ENCODE peak calls at places on chromosomes 2 and 18, in seven cellular contexts. U, Y, X, M, G, P and B are unnamed samples. For H3K27me3 and H3K4me1, the result is how much of the 10 kb centered on the place peaks cover.

GRCh38 chr2:233426619-233427342 is 72.5 kb downstream of the DGKD start:
- DNase-seq in Y (no peak), U (peak), M (no peak), P (no peak), X (no peak), G (no peak), B (no peak)

GRCh38 chr18:7676253-7676873 is 109.2 kb downstream of the PTPRM start:
- DNase-seq in X (no peak), M (no peak), P (no peak), Y (no peak), U (no peak), G (no peak), B (no peak)

GRCh38 chr18:47520263-47520662 is 268.8 kb upstream of the SKOR2 start:
- DNase-seq in G (no peak), U (no peak), M (no peak), Y (no peak), X (no peak), P (no peak), B (no peak)

GRCh38 chr2:9708683-9709538 is 78.1 kb upstream of the YWHAQ start:
- DNase-seq in P (no peak), U (no peak), G (no peak), Y (no peak), X (no peak), M (no peak), B (peak)

GRCh38 chr2:100703213-100703612 is 116.7 kb upstream of the NPAS2 start:
- DNase-seq in X (no peak), G (no peak), U (no peak), P (no peak), M (no peak), Y (no peak), B (no peak)

GRCh38 chr2:38465789-38466127 is 88.7 kb upstream of the ATL2 start:
- DNase-seq in P (no peak), X (no peak), Y (no peak), U (peak), M (no peak), G (no peak), B (peak)

GRCh38 chr18:40555914-40556313 is 1399.1 kb upstream of the PIK3C3 start:
- DNase-seq in X (no peak), M (no peak), G (no peak), U (no peak), P (no peak), Y (no peak), B (no peak)

GRCh38 chr2:41994177-41994576 is 53.6 kb upstream of the PKDCC start:
- DNase-seq in Y (no peak), G (no peak), P (no peak), M (no peak), U (no peak), X (no peak), B (no peak)

GRCh38 chr2:212958757-212959295 is 192.6 kb downstream of the IKZF2 start:
- DNase-seq in X (no peak), U (no peak), P (no peak), M (no peak), G (no peak), Y (no peak), B (no peak)

GRCh38 chr2:85753525-85754312 is at the start of gene ATOH8:
- DNase-seq in Y (peak), M (peak), P (no peak), G (peak), X (peak), U (no peak), B (no peak)
- H3K27me3 ChIP-seq in Y (under half), M (under half), P (under half), G (under half), X (under half), U (half or more), B (under half)

DNA sequence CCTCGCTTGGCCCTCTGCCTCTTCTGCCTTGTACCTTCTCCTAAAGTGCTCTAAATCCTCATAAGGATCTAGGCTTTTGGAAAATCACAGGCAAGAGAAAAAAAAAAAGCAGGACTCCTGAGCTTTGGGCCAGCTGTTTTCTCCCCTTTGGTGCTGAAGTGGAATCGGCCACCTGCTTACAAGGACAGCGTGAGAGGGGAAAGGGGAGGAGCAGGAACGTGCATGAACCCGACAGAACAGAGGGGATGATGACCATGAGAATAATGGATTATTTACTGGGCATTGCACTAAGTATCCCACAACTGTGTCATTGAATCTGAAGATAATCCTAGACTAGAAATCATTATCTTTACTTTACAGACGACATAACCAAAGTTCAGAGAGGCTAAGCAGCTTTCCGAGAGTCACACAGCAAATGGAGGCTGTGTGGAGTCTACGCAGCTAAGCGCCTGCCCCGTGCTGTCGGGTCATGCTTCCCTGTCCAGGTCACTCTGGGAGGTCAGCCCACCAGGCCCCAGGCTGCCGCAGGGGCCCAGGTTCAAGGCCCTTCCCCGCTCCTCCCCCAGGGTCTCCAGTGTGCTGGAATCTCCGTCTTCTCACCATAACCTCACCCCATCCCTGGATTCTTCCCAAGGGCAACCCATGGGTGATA is 141.8 kb downstream of the PXDN start:
- DNase-seq in M (no peak), P (no peak), G (no peak), U (no peak), X (peak), Y (no peak), B (no peak)
- H3K4me1 ChIP-seq in M (under half), P (under half), G (under half), U (under half), X (under half), Y (under half), B (under half)

GRCh38 chr2:229714736-229715541 is 584 bp upstream of the DNER start:
- DNase-seq in P (no peak), U (peak), X (peak), M (peak), Y (peak), G (peak), B (no peak)

GRCh38 chr2:229714080-229714735 is at the start of gene DNER:
- DNase-seq in P (no peak), X (peak), U (peak), G (peak), M (peak), Y (peak), B (peak)

GRCh38 chr2:229712125-229712524 is 2.2 kb downstream of the DNER start:
- DNase-seq in X (no peak), P (no peak), G (no peak), M (no peak), U (no peak), Y (no peak), B (no peak)

GRCh38 chr2:229715895-229716507 is 1.6 kb upstream of the DNER start:
- DNase-seq in G (no peak), U (peak), M (no peak), X (no peak), P (no peak), Y (peak), B (peak)

GRCh38 chr2:229713371-229714079 is 830 bp downstream of the DNER start:
- DNase-seq in Y (peak), U (no peak), P (no peak), X (no peak), G (peak), M (no peak), B (no peak)
- H3K27me3 ChIP-seq in Y (under half), U (under half), P (under half), X (under half), G (under half), M (under half), B (half or more)

GRCh38 chr18:35040988-35041751 is at the start of gene MAPRE2:
- DNase-seq in X (peak), M (peak), Y (peak), G (peak), U (peak), P (peak), B (peak)

GRCh38 chr18:35040638-35040987 is 600 bp upstream of the MAPRE2 start:
- DNase-seq in M (no peak), Y (no peak), U (no peak), P (no peak), G (no peak), X (no peak), B (no peak)

GRCh38 chr18:35038029-35038428 is 3.2 kb upstream of the MAPRE2 start:
- DNase-seq in Y (no peak), U (no peak), G (no peak), M (no peak), P (no peak), X (no peak), B (no peak)

GRCh38 chr18:35039633-35040032 is 1.6 kb upstream of the MAPRE2 start:
- DNase-seq in P (no peak), G (no peak), U (peak), M (no peak), Y (no peak), X (no peak), B (no peak)

GRCh38 chr18:35038881-35039491 is 2.2 kb upstream of the MAPRE2 start:
- DNase-seq in Y (no peak), G (no peak), P (no peak), M (no peak), U (no peak), X (no peak), B (no peak)
- H3K4me1 ChIP-seq in Y (under half), G (under half), P (under half), M (under half), U (under half), X (under half), B (under half)

DNA sequence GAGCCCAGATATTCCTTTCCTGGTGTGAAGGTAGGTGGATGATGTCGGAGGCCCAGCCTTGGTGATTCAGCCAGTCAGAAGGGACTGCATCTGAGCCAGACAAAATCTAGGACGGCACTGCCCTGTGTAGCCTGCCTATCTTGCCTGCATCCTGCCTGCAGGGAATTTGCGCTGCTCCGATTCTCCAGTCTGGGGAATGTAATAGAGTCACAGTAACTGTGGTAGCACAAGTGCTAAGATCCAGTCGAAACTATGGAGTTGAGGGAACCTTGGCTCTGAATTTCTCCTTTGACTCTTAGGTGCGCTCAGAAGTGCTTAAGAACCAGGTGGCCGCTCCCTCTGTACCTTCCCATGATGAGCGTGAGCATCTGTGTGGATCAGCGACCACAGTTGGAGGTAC is 15.9 kb downstream of the IL36B start:
- DNase-seq in M (no peak), Y (no peak), X (no peak), U (no peak), P (no peak), G (no peak), B (no peak)
- H3K27me3 ChIP-seq in M (under half), Y (under half), X (under half), U (under half), P (under half), G (under half), B (under half)

GRCh38 chr2:28335666-28336065 is 57.0 kb upstream of the FOSL2 start:
- DNase-seq in X (no peak), P (no peak), Y (no peak), M (no peak), G (no peak), U (no peak), B (no peak)
- H3K4me1 ChIP-seq in X (under half), P (under half), Y (under half), M (under half), G (under half), U (under half), B (under half)

GRCh38 chr2:96118698-96119388 is 2.5 kb upstream of the ADRA2B start:
- DNase-seq in Y (no peak), G (no peak), U (no peak), X (peak), P (no peak), M (no peak), B (no peak)
- H3K27me3 ChIP-seq in Y (half or more), G (under half), U (half or more), X (under half), P (under half), M (under half), B (under half)

DNA sequence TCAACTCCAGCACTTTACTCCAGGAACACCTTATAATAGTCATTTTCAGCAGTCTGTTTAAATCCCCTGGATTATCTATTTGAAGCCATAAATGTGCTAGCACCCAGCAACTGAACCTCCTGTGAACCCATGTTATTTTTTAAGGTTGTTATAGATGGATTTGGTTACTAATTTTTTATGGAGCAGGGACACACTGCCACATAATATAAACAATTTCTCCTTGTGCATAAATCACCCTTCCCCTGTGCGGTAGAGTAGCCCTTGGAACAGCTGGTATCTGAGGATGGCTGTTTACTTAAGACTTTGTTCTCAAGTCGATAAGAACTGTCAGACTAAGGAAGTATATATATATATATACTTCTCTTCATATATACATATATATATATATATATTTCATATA is 367.4 kb downstream of the EPHA4 start:
- DNase-seq in X (no peak), G (no peak), Y (no peak), U (no peak), M (no peak), P (no peak), B (no peak)
- H3K4me1 ChIP-seq in X (under half), G (under half), Y (under half), U (under half), M (under half), P (under half), B (under half)

GRCh38 chr2:111052621-111053020 is 68.1 kb upstream of the BCL2L11 start:
- DNase-seq in M (no peak), G (no peak), U (no peak), Y (no peak), X (no peak), P (no peak), B (no peak)

GRCh38 chr2:111049792-111050640 is 70.7 kb upstream of the BCL2L11 start:
- DNase-seq in G (no peak), X (no peak), U (no peak), P (peak), Y (peak), M (peak), B (no peak)

GRCh38 chr2:111048856-111049551 is 71.7 kb upstream of the BCL2L11 start:
- DNase-seq in X (no peak), Y (no peak), U (no peak), G (no peak), P (no peak), M (no peak), B (no peak)

GRCh38 chr2:111053266-111053665 is 67.4 kb upstream of the BCL2L11 start:
- DNase-seq in X (no peak), U (no peak), G (no peak), P (no peak), M (no peak), Y (no peak), B (no peak)

DNA sequence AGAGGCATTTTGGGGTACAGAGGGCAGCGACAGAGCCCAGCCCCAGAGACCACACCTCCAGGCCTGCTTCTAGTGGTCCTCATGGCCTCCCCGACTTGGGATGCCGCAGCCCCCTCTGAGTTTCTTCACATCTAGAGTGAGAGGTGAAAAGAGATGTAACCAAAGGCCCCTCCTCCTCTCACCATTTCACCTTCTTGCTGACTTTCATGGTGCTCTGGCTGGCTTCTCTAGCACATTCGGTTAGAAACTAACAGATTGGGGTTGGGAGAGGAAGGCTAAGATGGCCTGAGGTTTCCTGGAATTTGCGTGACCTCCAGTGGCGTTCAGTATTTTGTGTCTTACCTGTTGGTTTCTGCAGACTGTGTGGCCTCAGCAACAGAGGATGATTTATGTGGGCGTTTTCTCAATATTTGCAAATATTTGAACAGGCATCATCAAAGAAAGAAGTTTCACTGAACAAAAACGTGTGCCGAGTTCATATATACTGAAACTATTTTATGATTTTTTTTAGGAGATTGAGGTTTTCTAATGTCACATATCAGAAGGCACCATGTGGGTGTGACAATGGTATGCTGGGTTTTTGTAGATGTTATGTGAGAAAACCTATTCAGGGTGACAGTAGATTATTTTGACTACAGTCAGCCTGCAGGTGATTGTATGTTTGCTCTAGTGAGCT is 69.9 kb upstream of the BCL2L11 start:
- DNase-seq in M (no peak), U (no peak), Y (peak), G (no peak), P (peak), X (no peak), B (no peak)
- H3K27me3 ChIP-seq in M (under half), U (under half), Y (under half), G (under half), P (under half), X (under half), B (under half)

GRCh38 chr2:188292446-188293239 is 969 bp downstream of the GULP1 start:
- DNase-seq in G (peak), Y (no peak), P (no peak), X (peak), U (peak), M (peak), B (no peak)

GRCh38 chr2:188295067-188295685 is 3.5 kb downstream of the GULP1 start:
- DNase-seq in M (no peak), Y (no peak), G (no peak), P (no peak), X (no peak), U (no peak), B (no peak)

GRCh38 chr2:188294547-188294946 is 2.9 kb downstream of the GULP1 start:
- DNase-seq in X (no peak), Y (no peak), M (no peak), G (no peak), P (no peak), U (no peak), B (no peak)

GRCh38 chr2:188293601-188294482 is 2.2 kb downstream of the GULP1 start:
- DNase-seq in Y (no peak), X (peak), P (no peak), M (peak), G (peak), U (peak), B (no peak)

GRCh38 chr2:188297983-188298382 is 6.3 kb downstream of the GULP1 start:
- DNase-seq in P (no peak), X (no peak), Y (no peak), M (no peak), G (no peak), U (no peak), B (no peak)
- H3K4me1 ChIP-seq in P (under half), X (under half), Y (under half), M (under half), G (under half), U (under half), B (under half)